ENCODE peak calls at places on chromosomes 4 and X, in ten cellular contexts. J, G, E, R, U, N, C, L, B and D are unnamed samples.
A peak's percentile ranks its signal among the peaks of the same experiment; 100 is the strongest.

GRCh38 chrX:29090811-29091210 is 503.6 kb downstream of the IL1RAPL1 start:
- DNase-seq in J (no peak), G (no peak), E (no peak), R (no peak), U (no peak), N (no peak), C (no peak), L (peak; percentile 41), B (peak; percentile 3), D (no peak)

GRCh38 chr4:24560770-24561415 is 23.5 kb downstream of the DHX15 start:
- DNase-seq in J (no peak), G (peak; percentile 38), E (peak; percentile 55), R (no peak), U (no peak), N (no peak), C (no peak), L (no peak), B (no peak), D (no peak)

GRCh38 chrX:12988797-12989196 is 13.9 kb downstream of the TMSB4X start:
- DNase-seq in J (no peak), G (no peak), E (no peak), R (peak; percentile 70), U (no peak), N (no peak), C (no peak), L (no peak), B (peak; percentile 91), D (no peak)

GRCh38 chr4:150216725-150217124 is 138.5 kb downstream of the DCLK2 start:
- DNase-seq in J (no peak), G (no peak), E (no peak), R (no peak), U (no peak), N (no peak), C (no peak), L (no peak), B (no peak), D (no peak)

GRCh38 chrX:80807606-80808159 is 2.0 kb downstream of the BRWD3 start:
- DNase-seq in J (no peak), G (peak; percentile 17), E (no peak), R (no peak), U (no peak), N (no peak), C (no peak), L (no peak), B (no peak), D (no peak)

GRCh38 chrX:155009994-155010472 is 12.5 kb downstream of the F8 start:
- DNase-seq in J (no peak), G (no peak), E (no peak), R (no peak), U (no peak), N (no peak), C (no peak), L (no peak), B (no peak), D (no peak)

GRCh38 chr4:166501941-166502382 is 628.9 kb downstream of the TLL1 start:
- DNase-seq in J (peak; percentile 60), G (no peak), E (no peak), R (no peak), U (no peak), N (peak; percentile 1), C (peak; percentile 28), L (peak; percentile 62), B (peak; percentile 10), D (no peak)

GRCh38 chrX:130418740-130419139 is 17.0 kb downstream of the RBMX2 start:
- DNase-seq in J (no peak), G (no peak), E (no peak), R (no peak), U (no peak), N (no peak), C (no peak), L (no peak), B (no peak), D (no peak)

GRCh38 chrX:41490446-41490845 is 43.3 kb downstream of the NYX start:
- DNase-seq in J (no peak), G (no peak), E (no peak), R (no peak), U (no peak), N (no peak), C (no peak), L (no peak), B (no peak), D (no peak)

GRCh38 chrX:13110427-13111324 is 66.3 kb upstream of the FAM9C start:
- DNase-seq in J (no peak), G (peak; percentile 47), E (peak; percentile 82), R (no peak), U (peak; percentile 92), N (no peak), C (no peak), L (no peak), B (peak; percentile 51), D (peak; percentile 84)

GRCh38 chrX:122625821-122626220 is 558.3 kb upstream of the GRIA3 start:
- DNase-seq in J (peak; percentile 9), G (peak; percentile 81), E (peak; percentile 19), R (no peak), U (peak; percentile 46), N (no peak), C (no peak), L (no peak), B (no peak), D (peak; percentile 47)

GRCh38 chr4:73777612-73778011 is 37.2 kb downstream of the CXCL8 start:
- DNase-seq in J (no peak), G (no peak), E (no peak), R (no peak), U (peak; percentile 1), N (no peak), C (no peak), L (no peak), B (no peak), D (peak; percentile 32)

GRCh38 chrX:103656623-103657022 is 27.8 kb downstream of the TCEAL1 start:
- DNase-seq in J (no peak), G (no peak), E (peak; percentile 17), R (no peak), U (peak; percentile 56), N (no peak), C (no peak), L (no peak), B (no peak), D (peak; percentile 15)

GRCh38 chr4:114277690-114278089 is 298.2 kb upstream of the ARSJ start:
- DNase-seq in J (no peak), G (no peak), E (peak; percentile 42), R (no peak), U (peak; percentile 29), N (no peak), C (no peak), L (no peak), B (no peak), D (peak; percentile 33)

GRCh38 chr4:30642520-30642919 is 77.6 kb upstream of the PCDH7 start:
- DNase-seq in J (no peak), G (no peak), E (no peak), R (no peak), U (no peak), N (no peak), C (no peak), L (no peak), B (peak; percentile 8), D (no peak)

GRCh38 chr4:94519019-94519418 is 67.3 kb downstream of the PDLIM5 start:
- DNase-seq in J (peak; percentile 54), G (no peak), E (no peak), R (no peak), U (no peak), N (no peak), C (no peak), L (no peak), B (no peak), D (no peak)

GRCh38 chr4:36502350-36502749 is 220.9 kb downstream of the DTHD1 start:
- DNase-seq in J (no peak), G (no peak), E (no peak), R (no peak), U (no peak), N (no peak), C (no peak), L (no peak), B (no peak), D (no peak)

GRCh38 chrX:1659664-1660461 is 45.0 kb downstream of the ASMT start:
- DNase-seq in J (no peak), G (no peak), E (no peak), R (no peak), U (no peak), N (no peak), C (no peak), L (no peak), B (no peak), D (no peak)

GRCh38 chrX:1661048-1661921 is 46.4 kb downstream of the ASMT start:
- DNase-seq in J (peak; percentile 97), G (no peak), E (no peak), R (peak; percentile 57), U (no peak), N (peak; percentile 98), C (peak; percentile 72), L (no peak), B (no peak), D (no peak)

GRCh38 chrX:1657367-1658082 is 42.7 kb downstream of the ASMT start:
- DNase-seq in J (peak; percentile 73), G (no peak), E (no peak), R (no peak), U (no peak), N (peak; percentile 66), C (peak; percentile 95), L (peak; percentile 2), B (no peak), D (peak; percentile 4)

GRCh38 chrX:1658083-1658463 is 43.2 kb downstream of the ASMT start:
- DNase-seq in J (peak; percentile 34), G (no peak), E (no peak), R (no peak), U (no peak), N (no peak), C (peak; percentile 98), L (peak; percentile 21), B (no peak), D (no peak)

GRCh38 chrX:1661922-1662221 is 47.0 kb downstream of the ASMT start:
- DNase-seq in J (no peak), G (no peak), E (no peak), R (no peak), U (no peak), N (no peak), C (no peak), L (no peak), B (no peak), D (no peak)
- H3K4me3 ChIP-seq in J (peak overlapping the region; percentile 81), G (no peak overlapping the region), E (no peak overlapping the region), R (no peak overlapping the region), U (no peak overlapping the region), N (peak overlapping the region; percentile 73), C (no peak overlapping the region), L (no peak overlapping the region), B (no peak overlapping the region), D (no peak overlapping the region)

GRCh38 chr4:121785479-121785878 is 15.6 kb upstream of the EXOSC9 start:
- DNase-seq in J (no peak), G (no peak), E (no peak), R (no peak), U (no peak), N (no peak), C (no peak), L (no peak), B (no peak), D (peak; percentile 42)
- H3K4me3 ChIP-seq in J (no peak overlapping the region), G (no peak overlapping the region), E (no peak overlapping the region), R (no peak overlapping the region), U (no peak overlapping the region), N (no peak overlapping the region), C (no peak overlapping the region), L (no peak overlapping the region), B (no peak overlapping the region), D (no peak overlapping the region)

GRCh38 chrX:140149761-140150160 is 184.4 kb upstream of the CXorf66 start:
- DNase-seq in J (no peak), G (no peak), E (no peak), R (no peak), U (no peak), N (no peak), C (no peak), L (no peak), B (no peak), D (no peak)
- H3K4me3 ChIP-seq in J (no peak overlapping the region), G (no peak overlapping the region), E (no peak overlapping the region), R (no peak overlapping the region), U (no peak overlapping the region), N (no peak overlapping the region), C (no peak overlapping the region), L (no peak overlapping the region), B (no peak overlapping the region), D (no peak overlapping the region)

GRCh38 chr4:84491420-84491819 is 7.7 kb downstream of the NKX6-1 start:
- DNase-seq in J (no peak), G (no peak), E (no peak), R (no peak), U (no peak), N (no peak), C (no peak), L (no peak), B (no peak), D (no peak)
- H3K4me3 ChIP-seq in J (no peak overlapping the region), G (no peak overlapping the region), E (no peak overlapping the region), R (no peak overlapping the region), U (no peak overlapping the region), N (no peak overlapping the region), C (no peak overlapping the region), L (no peak overlapping the region), B (no peak overlapping the region), D (no peak overlapping the region)